ENCODE peak calls at places on chromosomes 2 and 18, in ten cellular contexts. One of them, this sample, is unnamed.

GRCh38 chr2:239979243-239980023 is 45.7 kb downstream of the NDUFA10 start:
- DNase-seq in GM03348: peak; percentile 70
- DNase-seq in HFFc6: no peak
- DNase-seq in Daoy: no peak
- DNase-seq in NCI-H2029: no peak
- DNase-seq in stomach: no peak
- DNase-seq in NCI-H1105: no peak
- DNase-seq in Panc1: no peak
- DNase-seq in stimulated activated CD4-positive, alpha-beta T cell treated with anti-CD3 and anti-CD28 coated beads, TNF-alpha, amount 100 ng/mL, for 4 hours: no peak
- DNase-seq in AG09309: no peak
- DNase-seq in this sample: no peak

GRCh38 chr2:122167561-122167960 is 412.1 kb downstream of the TSN start:
- DNase-seq in Daoy: peak; percentile 41
- DNase-seq in NCI-H2029: no peak
- DNase-seq in Panc1: no peak
- DNase-seq in GM03348: no peak
- DNase-seq in NCI-H1105: no peak
- DNase-seq in stimulated activated CD4-positive, alpha-beta T cell treated with anti-CD3 and anti-CD28 coated beads, TNF-alpha, amount 100 ng/mL, for 4 hours: no peak
- DNase-seq in HFFc6: no peak
- DNase-seq in stomach: no peak
- DNase-seq in AG09309: no peak
- DNase-seq in this sample: no peak

GRCh38 chr2:161283926-161284325 is 24.3 kb upstream of the PSMD14 start:
- DNase-seq in Panc1: no peak
- DNase-seq in Daoy: no peak
- DNase-seq in NCI-H1105: no peak
- DNase-seq in NCI-H2029: no peak
- DNase-seq in HFFc6: no peak
- DNase-seq in stomach: no peak
- DNase-seq in GM03348: peak; percentile 7
- DNase-seq in AG09309: no peak
- DNase-seq in stimulated activated CD4-positive, alpha-beta T cell treated with anti-CD3 and anti-CD28 coated beads, TNF-alpha, amount 100 ng/mL, for 4 hours: no peak
- DNase-seq in this sample: no peak

GRCh38 chr2:74379851-74380789 is at the start of gene DCTN1:
- DNase-seq in NCI-H1105: no peak
- DNase-seq in stomach: peak; percentile 37
- DNase-seq in NCI-H2029: no peak
- DNase-seq in AG09309: peak; percentile 14
- DNase-seq in stimulated activated CD4-positive, alpha-beta T cell treated with anti-CD3 and anti-CD28 coated beads, TNF-alpha, amount 100 ng/mL, for 4 hours: no peak
- DNase-seq in GM03348: peak; percentile 87
- DNase-seq in HFFc6: peak; percentile 65
- DNase-seq in Panc1: no peak
- DNase-seq in Daoy: peak; percentile 39
- DNase-seq in this sample: peak; percentile 57

GRCh38 chr18:55998071-55998522 is 410.1 kb upstream of the TCF4 start:
- DNase-seq in stimulated activated CD4-positive, alpha-beta T cell treated with anti-CD3 and anti-CD28 coated beads, TNF-alpha, amount 100 ng/mL, for 4 hours: no peak
- DNase-seq in stomach: no peak
- DNase-seq in NCI-H1105: peak; percentile 84
- DNase-seq in Panc1: no peak
- DNase-seq in NCI-H2029: no peak
- DNase-seq in Daoy: peak; percentile 62
- DNase-seq in GM03348: peak; percentile 73
- DNase-seq in HFFc6: peak; percentile 67
- DNase-seq in AG09309: peak; percentile 59
- DNase-seq in this sample: no peak

GRCh38 chr2:20645301-20645701 is 5.6 kb downstream of the HS1BP3 start:
- DNase-seq in HFFc6: no peak
- DNase-seq in NCI-H1105: no peak
- DNase-seq in Daoy: no peak
- DNase-seq in stimulated activated CD4-positive, alpha-beta T cell treated with anti-CD3 and anti-CD28 coated beads, TNF-alpha, amount 100 ng/mL, for 4 hours: no peak
- DNase-seq in NCI-H2029: no peak
- DNase-seq in GM03348: no peak
- DNase-seq in AG09309: no peak
- DNase-seq in stomach: no peak
- DNase-seq in Panc1: no peak
- DNase-seq in this sample: no peak

GRCh38 chr2:192286093-192286701 is 91.5 kb upstream of the TMEFF2 start:
- DNase-seq in AG09309: peak; percentile 28
- DNase-seq in GM03348: peak; percentile 45
- DNase-seq in NCI-H2029: peak; percentile 8
- DNase-seq in Panc1: no peak
- DNase-seq in stimulated activated CD4-positive, alpha-beta T cell treated with anti-CD3 and anti-CD28 coated beads, TNF-alpha, amount 100 ng/mL, for 4 hours: no peak
- DNase-seq in stomach: no peak
- DNase-seq in HFFc6: peak; percentile 37
- DNase-seq in NCI-H1105: peak; percentile 11
- DNase-seq in Daoy: peak; percentile 9
- DNase-seq in this sample: no peak

GRCh38 chr2:99472327-99472960 is 17.4 kb downstream of the REV1 start:
- DNase-seq in GM03348: no peak
- DNase-seq in stomach: no peak
- DNase-seq in HFFc6: no peak
- DNase-seq in stimulated activated CD4-positive, alpha-beta T cell treated with anti-CD3 and anti-CD28 coated beads, TNF-alpha, amount 100 ng/mL, for 4 hours: no peak
- DNase-seq in NCI-H2029: no peak
- DNase-seq in Panc1: no peak
- DNase-seq in Daoy: no peak
- DNase-seq in AG09309: no peak
- DNase-seq in NCI-H1105: no peak
- DNase-seq in this sample: no peak

GRCh38 chr18:52387246-52387645 is 47.2 kb downstream of the DCC start:
- DNase-seq in stomach: no peak
- DNase-seq in Daoy: no peak
- DNase-seq in GM03348: no peak
- DNase-seq in stimulated activated CD4-positive, alpha-beta T cell treated with anti-CD3 and anti-CD28 coated beads, TNF-alpha, amount 100 ng/mL, for 4 hours: no peak
- DNase-seq in NCI-H1105: no peak
- DNase-seq in AG09309: no peak
- DNase-seq in Panc1: no peak
- DNase-seq in HFFc6: no peak
- DNase-seq in NCI-H2029: no peak
- DNase-seq in this sample: no peak

GRCh38 chr2:14053105-14053504 is 579.4 kb upstream of the LRATD1 start:
- DNase-seq in NCI-H1105: no peak
- DNase-seq in NCI-H2029: no peak
- DNase-seq in GM03348: no peak
- DNase-seq in Panc1: no peak
- DNase-seq in AG09309: no peak
- DNase-seq in HFFc6: no peak
- DNase-seq in Daoy: no peak
- DNase-seq in stimulated activated CD4-positive, alpha-beta T cell treated with anti-CD3 and anti-CD28 coated beads, TNF-alpha, amount 100 ng/mL, for 4 hours: no peak
- DNase-seq in stomach: no peak
- DNase-seq in this sample: no peak

GRCh38 chr2:42369551-42370229 is 8.7 kb upstream of the COX7A2L start:
- DNase-seq in HFFc6: no peak
- DNase-seq in NCI-H1105: no peak
- DNase-seq in Panc1: no peak
- DNase-seq in stomach: no peak
- DNase-seq in Daoy: no peak
- DNase-seq in GM03348: no peak
- DNase-seq in NCI-H2029: peak; percentile 24
- DNase-seq in AG09309: no peak
- DNase-seq in stimulated activated CD4-positive, alpha-beta T cell treated with anti-CD3 and anti-CD28 coated beads, TNF-alpha, amount 100 ng/mL, for 4 hours: no peak
- DNase-seq in this sample: no peak

GRCh38 chr18:41466436-41467160 is 488.4 kb upstream of the PIK3C3 start:
- DNase-seq in stimulated activated CD4-positive, alpha-beta T cell treated with anti-CD3 and anti-CD28 coated beads, TNF-alpha, amount 100 ng/mL, for 4 hours: no peak
- DNase-seq in Panc1: no peak
- DNase-seq in Daoy: no peak
- DNase-seq in AG09309: no peak
- DNase-seq in HFFc6: peak; percentile 8
- DNase-seq in stomach: no peak
- DNase-seq in GM03348: no peak
- DNase-seq in NCI-H2029: no peak
- DNase-seq in NCI-H1105: no peak
- DNase-seq in this sample: no peak

GRCh38 chr2:127145255-127145899 is 38.4 kb upstream of the BIN1 start:
- DNase-seq in HFFc6: peak; percentile 52
- DNase-seq in stimulated activated CD4-positive, alpha-beta T cell treated with anti-CD3 and anti-CD28 coated beads, TNF-alpha, amount 100 ng/mL, for 4 hours: no peak
- DNase-seq in stomach: no peak
- DNase-seq in NCI-H2029: no peak
- DNase-seq in Daoy: peak; percentile 63
- DNase-seq in NCI-H1105: no peak
- DNase-seq in GM03348: peak; percentile 45
- DNase-seq in Panc1: no peak
- DNase-seq in AG09309: no peak
- DNase-seq in this sample: no peak

GRCh38 chr2:165144315-165144714 is 59.5 kb downstream of the SCN3A start:
- DNase-seq in stimulated activated CD4-positive, alpha-beta T cell treated with anti-CD3 and anti-CD28 coated beads, TNF-alpha, amount 100 ng/mL, for 4 hours: no peak
- DNase-seq in NCI-H2029: no peak
- DNase-seq in AG09309: no peak
- DNase-seq in Panc1: no peak
- DNase-seq in NCI-H1105: no peak
- DNase-seq in stomach: no peak
- DNase-seq in Daoy: no peak
- DNase-seq in GM03348: no peak
- DNase-seq in HFFc6: no peak
- DNase-seq in this sample: no peak

GRCh38 chr2:204776781-204777559 is 231.7 kb downstream of the PARD3B start:
- DNase-seq in NCI-H1105: no peak
- DNase-seq in stimulated activated CD4-positive, alpha-beta T cell treated with anti-CD3 and anti-CD28 coated beads, TNF-alpha, amount 100 ng/mL, for 4 hours: no peak
- DNase-seq in stomach: no peak
- DNase-seq in NCI-H2029: no peak
- DNase-seq in GM03348: peak; percentile 25
- DNase-seq in Daoy: no peak
- DNase-seq in AG09309: no peak
- DNase-seq in Panc1: no peak
- DNase-seq in HFFc6: no peak
- DNase-seq in this sample: no peak

GRCh38 chr2:70560452-70560851 is 6.8 kb upstream of the TGFA start:
- DNase-seq in AG09309: no peak
- DNase-seq in stimulated activated CD4-positive, alpha-beta T cell treated with anti-CD3 and anti-CD28 coated beads, TNF-alpha, amount 100 ng/mL, for 4 hours: no peak
- DNase-seq in HFFc6: no peak
- DNase-seq in NCI-H2029: no peak
- DNase-seq in Daoy: no peak
- DNase-seq in NCI-H1105: no peak
- DNase-seq in Panc1: no peak
- DNase-seq in GM03348: no peak
- DNase-seq in stomach: no peak
- DNase-seq in this sample: no peak

GRCh38 chr18:72207280-72207679 is 336.9 kb downstream of the CBLN2 start:
- DNase-seq in Daoy: peak; percentile 13
- DNase-seq in AG09309: no peak
- DNase-seq in GM03348: no peak
- DNase-seq in NCI-H1105: no peak
- DNase-seq in Panc1: no peak
- DNase-seq in stimulated activated CD4-positive, alpha-beta T cell treated with anti-CD3 and anti-CD28 coated beads, TNF-alpha, amount 100 ng/mL, for 4 hours: no peak
- DNase-seq in stomach: no peak
- DNase-seq in HFFc6: no peak
- DNase-seq in NCI-H2029: no peak
- DNase-seq in this sample: no peak

GRCh38 chr2:119425620-119426395 is 5.8 kb upstream of the TMEM37 start:
- DNase-seq in GM03348: no peak
- DNase-seq in Panc1: no peak
- DNase-seq in HFFc6: no peak
- DNase-seq in NCI-H2029: no peak
- DNase-seq in stimulated activated CD4-positive, alpha-beta T cell treated with anti-CD3 and anti-CD28 coated beads, TNF-alpha, amount 100 ng/mL, for 4 hours: no peak
- DNase-seq in NCI-H1105: no peak
- DNase-seq in stomach: no peak
- DNase-seq in AG09309: no peak
- DNase-seq in Daoy: no peak
- DNase-seq in this sample: no peak

GRCh38 chr2:78861546-78861945 is 164.0 kb upstream of the REG3G start:
- DNase-seq in stimulated activated CD4-positive, alpha-beta T cell treated with anti-CD3 and anti-CD28 coated beads, TNF-alpha, amount 100 ng/mL, for 4 hours: no peak
- DNase-seq in HFFc6: no peak
- DNase-seq in Daoy: peak; percentile 28
- DNase-seq in Panc1: peak; percentile 7
- DNase-seq in NCI-H2029: no peak
- DNase-seq in AG09309: no peak
- DNase-seq in stomach: no peak
- DNase-seq in GM03348: no peak
- DNase-seq in NCI-H1105: peak; percentile 11
- DNase-seq in this sample: no peak

GRCh38 chr2:234146087-234146826 is 95.8 kb downstream of the SPP2 start:
- DNase-seq in stimulated activated CD4-positive, alpha-beta T cell treated with anti-CD3 and anti-CD28 coated beads, TNF-alpha, amount 100 ng/mL, for 4 hours: no peak
- DNase-seq in Daoy: peak; percentile 90
- DNase-seq in NCI-H2029: no peak
- DNase-seq in HFFc6: peak; percentile 72
- DNase-seq in GM03348: peak; percentile 88
- DNase-seq in Panc1: no peak
- DNase-seq in stomach: no peak
- DNase-seq in NCI-H1105: no peak
- DNase-seq in AG09309: peak; percentile 67
- DNase-seq in this sample: no peak

GRCh38 chr2:189628817-189629552 is 32.3 kb upstream of the ASNSD1 start:
- DNase-seq in stimulated activated CD4-positive, alpha-beta T cell treated with anti-CD3 and anti-CD28 coated beads, TNF-alpha, amount 100 ng/mL, for 4 hours: no peak
- DNase-seq in Daoy: no peak
- DNase-seq in AG09309: no peak
- DNase-seq in NCI-H2029: no peak
- DNase-seq in GM03348: no peak
- DNase-seq in Panc1: no peak
- DNase-seq in HFFc6: no peak
- DNase-seq in NCI-H1105: no peak
- DNase-seq in stomach: no peak
- DNase-seq in this sample: no peak

GRCh38 chr2:123953848-123954247 is 71.2 kb upstream of the CNTNAP5 start:
- DNase-seq in HFFc6: peak; percentile 29
- DNase-seq in AG09309: no peak
- DNase-seq in NCI-H2029: peak; percentile 20
- DNase-seq in stimulated activated CD4-positive, alpha-beta T cell treated with anti-CD3 and anti-CD28 coated beads, TNF-alpha, amount 100 ng/mL, for 4 hours: no peak
- DNase-seq in Daoy: peak; percentile 32
- DNase-seq in NCI-H1105: no peak
- DNase-seq in GM03348: no peak
- DNase-seq in Panc1: no peak
- DNase-seq in stomach: no peak
- DNase-seq in this sample: no peak

GRCh38 chr2:25347205-25347815 is 5.6 kb upstream of the DNMT3A start:
- DNase-seq in Panc1: no peak
- DNase-seq in AG09309: no peak
- DNase-seq in NCI-H2029: no peak
- DNase-seq in Daoy: peak; percentile 64
- DNase-seq in stimulated activated CD4-positive, alpha-beta T cell treated with anti-CD3 and anti-CD28 coated beads, TNF-alpha, amount 100 ng/mL, for 4 hours: no peak
- DNase-seq in NCI-H1105: no peak
- DNase-seq in stomach: no peak
- DNase-seq in HFFc6: no peak
- DNase-seq in GM03348: no peak
- DNase-seq in this sample: peak; percentile 4

GRCh38 chr2:72118386-72118785 is 29.3 kb downstream of the CYP26B1 start:
- DNase-seq in stimulated activated CD4-positive, alpha-beta T cell treated with anti-CD3 and anti-CD28 coated beads, TNF-alpha, amount 100 ng/mL, for 4 hours: no peak
- DNase-seq in GM03348: no peak
- DNase-seq in stomach: no peak
- DNase-seq in HFFc6: no peak
- DNase-seq in Panc1: no peak
- DNase-seq in AG09309: no peak
- DNase-seq in NCI-H2029: no peak
- DNase-seq in Daoy: no peak
- DNase-seq in NCI-H1105: no peak
- DNase-seq in this sample: no peak

GRCh38 chr2:96788393-96789244 is 27.4 kb upstream of the CNNM3 start:
- DNase-seq in AG09309: no peak
- DNase-seq in NCI-H1105: no peak
- DNase-seq in HFFc6: no peak
- DNase-seq in stomach: peak; percentile 55
- DNase-seq in stimulated activated CD4-positive, alpha-beta T cell treated with anti-CD3 and anti-CD28 coated beads, TNF-alpha, amount 100 ng/mL, for 4 hours: no peak
- DNase-seq in NCI-H2029: no peak
- DNase-seq in Daoy: no peak
- DNase-seq in Panc1: no peak
- DNase-seq in GM03348: peak; percentile 31
- DNase-seq in this sample: peak; percentile 84

GRCh38 chr2:1227289-1227900 is 185.9 kb upstream of the TPO start:
- DNase-seq in stomach: no peak
- DNase-seq in Daoy: no peak
- DNase-seq in NCI-H1105: peak; percentile 61
- DNase-seq in AG09309: no peak
- DNase-seq in GM03348: no peak
- DNase-seq in Panc1: no peak
- DNase-seq in NCI-H2029: peak; percentile 45
- DNase-seq in stimulated activated CD4-positive, alpha-beta T cell treated with anti-CD3 and anti-CD28 coated beads, TNF-alpha, amount 100 ng/mL, for 4 hours: no peak
- DNase-seq in HFFc6: no peak
- DNase-seq in this sample: peak; percentile 66

GRCh38 chr2:96084006-96084857 is 32.1 kb downstream of the ADRA2B start:
- DNase-seq in HFFc6: no peak
- DNase-seq in NCI-H2029: no peak
- DNase-seq in NCI-H1105: no peak
- DNase-seq in Daoy: no peak
- DNase-seq in AG09309: no peak
- DNase-seq in stimulated activated CD4-positive, alpha-beta T cell treated with anti-CD3 and anti-CD28 coated beads, TNF-alpha, amount 100 ng/mL, for 4 hours: no peak
- DNase-seq in stomach: no peak
- DNase-seq in GM03348: no peak
- DNase-seq in Panc1: no peak
- DNase-seq in this sample: no peak

GRCh38 chr18:41347057-41347456 is 608.0 kb upstream of the PIK3C3 start:
- DNase-seq in NCI-H2029: no peak
- DNase-seq in Panc1: no peak
- DNase-seq in HFFc6: peak; percentile 43
- DNase-seq in Daoy: no peak
- DNase-seq in NCI-H1105: no peak
- DNase-seq in GM03348: no peak
- DNase-seq in AG09309: no peak
- DNase-seq in stomach: no peak
- DNase-seq in stimulated activated CD4-positive, alpha-beta T cell treated with anti-CD3 and anti-CD28 coated beads, TNF-alpha, amount 100 ng/mL, for 4 hours: no peak
- DNase-seq in this sample: no peak